ENCODE peak calls at places on chromosome 18, in four cellular contexts. T, P, C and V are unnamed samples. For H3K36me3, the result is how much of the 10 kb centered on the place peaks cover.

GRCh38 chr18:63098014-63098981 is 221.3 kb downstream of the BCL2 start:
- DNase-seq in T (no peak), P (no peak), C (no peak), V (no peak)

GRCh38 chr18:47809420-47809819 is 121.0 kb downstream of the SMAD2 start:
- DNase-seq in T (no peak), P (no peak), C (no peak), V (no peak)

GRCh38 chr18:49976810-49977209 is 163.5 kb upstream of the ACAA2 start:
- DNase-seq in T (no peak), P (no peak), C (no peak), V (no peak)

GRCh38 chr18:70536370-70537062 is 247.7 kb downstream of the SOCS6 start:
- DNase-seq in T (no peak), P (no peak), C (no peak), V (no peak)

GRCh38 chr18:80227472-80227871 is 19.8 kb downstream of the PARD6G start:
- DNase-seq in T (no peak), P (no peak), C (no peak), V (no peak)

GRCh38 chr18:50509012-50509411 is 50.9 kb upstream of the MAPK4 start:
- DNase-seq in T (no peak), P (no peak), C (no peak), V (no peak)

GRCh38 chr18:27752944-27753343 is 424.0 kb downstream of the CDH2 start:
- DNase-seq in T (no peak), P (no peak), C (no peak), V (no peak)

GRCh38 chr18:51433881-51434280 is 236.4 kb upstream of the MEX3C start:
- DNase-seq in T (no peak), P (no peak), C (no peak), V (no peak)

GRCh38 chr18:79640875-79641274 is 38.7 kb upstream of the CTDP1 start:
- DNase-seq in T (no peak), P (no peak), C (no peak), V (no peak)

GRCh38 chr18:78754311-78755043 is 225.1 kb upstream of the SALL3 start:
- DNase-seq in T (no peak), P (no peak), C (no peak), V (no peak)

GRCh38 chr18:80168982-80169381 is 59.9 kb downstream of the ADNP2 start:
- DNase-seq in T (no peak), P (no peak), C (no peak), V (peak)

GRCh38 chr18:74492259-74492658 is 3.9 kb upstream of the CNDP2 start:
- DNase-seq in T (no peak), P (no peak), C (no peak), V (no peak)

GRCh38 chr18:43271593-43272432 is 5.5 kb downstream of the SYT4 start:
- DNase-seq in T (peak), P (peak), C (no peak), V (peak)

GRCh38 chr18:6629635-6630140 is 99.8 kb upstream of the ARHGAP28 start:
- DNase-seq in T (no peak), P (no peak), C (no peak), V (no peak)

GRCh38 chr18:45250479-45250878 is 364.8 kb upstream of the SLC14A2 start:
- DNase-seq in T (no peak), P (no peak), C (no peak), V (no peak)

GRCh38 chr18:7338846-7339245 is 108.0 kb downstream of the LRRC30 start:
- DNase-seq in T (no peak), P (no peak), C (no peak), V (no peak)

GRCh38 chr18:9933865-9934264 is 20.0 kb downstream of the VAPA start:
- DNase-seq in T (no peak), P (no peak), C (no peak), V (no peak)
- H3K36me3 ChIP-seq in T (under half), P (under half), C (under half), V (under half)

GRCh38 chr18:48949606-48950535 is 894 bp downstream of the SMAD7 start:
- DNase-seq in T (no peak), P (no peak), C (peak), V (peak)

GRCh38 chr18:48949051-48949605 is 1.6 kb downstream of the SMAD7 start:
- DNase-seq in T (peak), P (no peak), C (peak), V (peak)

GRCh38 chr18:48947583-48947982 is 3.2 kb downstream of the SMAD7 start:
- DNase-seq in T (no peak), P (no peak), C (peak), V (no peak)

GRCh38 chr18:48947102-48947501 is 3.7 kb downstream of the SMAD7 start:
- DNase-seq in T (no peak), P (no peak), C (no peak), V (no peak)

DNA sequence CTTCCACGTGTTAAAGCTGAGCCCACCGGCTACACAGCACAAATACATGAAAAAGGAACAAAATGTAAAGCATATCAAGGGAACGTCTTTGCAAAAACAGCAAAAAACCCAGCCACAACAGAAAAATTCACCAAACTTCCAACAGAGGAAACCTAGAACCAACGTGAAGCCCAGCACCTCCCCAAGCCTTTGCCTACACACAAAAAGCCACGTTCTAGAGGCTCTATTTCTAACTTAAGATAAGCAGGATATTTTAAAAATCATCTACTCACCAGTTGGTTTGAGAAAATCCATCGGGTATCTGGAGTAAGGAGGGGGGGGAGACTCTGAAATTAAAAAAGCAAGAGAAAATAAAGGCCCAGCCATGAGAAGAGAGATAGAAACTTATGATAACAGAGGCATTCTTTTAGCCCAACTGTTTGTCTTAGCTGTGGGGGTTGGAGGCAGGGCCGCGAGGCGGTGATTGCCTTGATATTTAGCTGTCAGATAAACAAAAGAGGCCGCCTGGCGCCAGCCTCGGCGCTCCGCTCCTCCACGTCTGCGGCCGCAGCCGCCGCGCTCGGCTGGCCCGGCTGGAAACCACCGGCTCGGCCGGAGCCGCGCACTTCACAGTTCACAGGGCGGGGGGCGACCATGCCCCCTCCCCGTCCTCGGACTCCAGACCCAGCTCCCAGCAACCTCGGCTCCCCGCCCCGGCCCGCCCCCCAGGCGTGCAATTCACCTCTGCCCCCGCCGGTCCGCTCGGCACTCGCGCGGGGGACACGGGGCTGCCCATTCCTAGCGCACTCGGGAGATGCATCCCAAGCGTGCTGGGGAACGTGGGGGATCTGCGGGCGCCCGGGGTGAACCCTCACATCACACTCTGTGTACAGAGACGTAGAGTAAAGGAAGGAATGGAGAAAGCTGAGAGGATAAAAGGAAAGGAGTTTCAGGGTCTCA is 2.4 kb downstream of the SMAD7 start:
- DNase-seq in T (peak), P (peak), C (peak), V (peak)
- TF ChIP-seq POLR2A in T (no peak), P (peak), C (no peak), V (peak)

GRCh38 chr18:76410033-76410432 is 85.0 kb downstream of the ZNF516 start:
- DNase-seq in T (no peak), P (no peak), C (no peak), V (no peak)

GRCh38 chr18:76405761-76406356 is 89.2 kb downstream of the ZNF516 start:
- DNase-seq in T (peak), P (peak), C (peak), V (no peak)

GRCh38 chr18:76406791-76407190 is 88.3 kb downstream of the ZNF516 start:
- DNase-seq in T (no peak), P (no peak), C (no peak), V (peak)

GRCh38 chr18:76408480-76409067 is 86.5 kb downstream of the ZNF516 start:
- DNase-seq in T (no peak), P (no peak), C (no peak), V (no peak)

GRCh38 chr18:76407681-76408080 is 87.4 kb downstream of the ZNF516 start:
- DNase-seq in T (no peak), P (no peak), C (no peak), V (no peak)
- H3K36me3 ChIP-seq in T (under half), P (under half), C (under half), V (under half)

DNA sequence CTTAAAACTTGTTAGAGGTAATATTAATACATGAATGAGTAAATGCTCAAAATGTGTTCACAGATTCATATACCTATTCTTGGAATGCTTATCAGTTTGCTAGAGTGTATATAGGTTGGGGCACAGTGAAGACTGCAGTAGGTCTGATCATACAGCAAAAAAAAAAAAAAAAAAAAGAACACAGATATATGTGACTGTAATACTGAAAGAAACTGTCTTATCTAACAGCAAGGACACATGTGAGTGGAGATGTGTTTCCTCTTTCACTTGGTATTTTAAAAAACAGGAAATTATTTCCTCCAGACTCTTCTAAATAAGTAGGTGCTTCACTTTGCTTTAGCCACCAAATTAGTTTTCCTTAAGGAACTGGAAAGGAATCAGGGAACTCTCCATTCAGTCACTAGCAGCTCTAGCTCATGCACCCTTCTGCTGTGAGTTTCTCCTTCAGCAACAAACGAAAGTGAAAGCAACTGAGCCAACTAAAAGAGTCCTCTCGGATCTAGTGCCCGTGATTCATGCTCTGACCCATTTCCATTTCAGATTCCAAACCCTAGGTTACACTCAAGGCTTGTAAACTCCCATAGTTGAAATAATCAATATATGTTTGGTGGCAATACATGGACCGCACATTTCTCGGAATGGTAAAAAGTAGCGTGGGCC is 98.5 kb downstream of the DSEL start:
- DNase-seq in T (peak), P (peak), C (no peak), V (no peak)
- TF ChIP-seq POLR2A in T (no peak), P (no peak), C (no peak), V (no peak)

DNA sequence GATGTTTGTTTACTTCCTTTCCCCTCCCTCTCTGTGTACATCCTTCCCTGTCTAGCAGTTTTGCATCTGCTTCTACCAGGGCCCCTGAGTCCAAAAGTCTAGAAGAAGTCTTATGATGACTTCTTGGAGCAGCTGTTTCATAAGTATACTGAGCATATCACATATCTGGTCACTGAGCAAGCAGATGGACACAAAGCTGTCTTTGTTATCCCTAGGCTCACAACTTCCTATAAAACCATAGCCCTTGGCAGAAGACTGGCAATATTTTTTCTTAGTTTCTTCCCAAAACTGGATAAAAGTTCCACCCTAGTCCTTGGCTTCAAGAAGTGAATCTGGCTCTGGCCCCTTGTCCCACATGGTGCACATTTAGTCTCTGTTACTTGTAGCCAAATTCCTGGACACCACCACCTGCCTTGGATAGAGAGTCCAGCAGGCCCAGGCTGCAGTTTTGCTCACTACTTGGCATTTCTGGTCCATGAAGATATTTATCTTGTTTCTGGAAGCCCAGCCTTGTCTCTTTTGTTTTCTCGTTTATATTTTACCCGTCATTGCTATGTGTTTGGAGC is 22.5 kb downstream of the THOC1 start:
- DNase-seq in T (no peak), P (no peak), C (no peak), V (no peak)
- H3K36me3 ChIP-seq in T (under half), P (half or more), C (under half), V (half or more)

DNA sequence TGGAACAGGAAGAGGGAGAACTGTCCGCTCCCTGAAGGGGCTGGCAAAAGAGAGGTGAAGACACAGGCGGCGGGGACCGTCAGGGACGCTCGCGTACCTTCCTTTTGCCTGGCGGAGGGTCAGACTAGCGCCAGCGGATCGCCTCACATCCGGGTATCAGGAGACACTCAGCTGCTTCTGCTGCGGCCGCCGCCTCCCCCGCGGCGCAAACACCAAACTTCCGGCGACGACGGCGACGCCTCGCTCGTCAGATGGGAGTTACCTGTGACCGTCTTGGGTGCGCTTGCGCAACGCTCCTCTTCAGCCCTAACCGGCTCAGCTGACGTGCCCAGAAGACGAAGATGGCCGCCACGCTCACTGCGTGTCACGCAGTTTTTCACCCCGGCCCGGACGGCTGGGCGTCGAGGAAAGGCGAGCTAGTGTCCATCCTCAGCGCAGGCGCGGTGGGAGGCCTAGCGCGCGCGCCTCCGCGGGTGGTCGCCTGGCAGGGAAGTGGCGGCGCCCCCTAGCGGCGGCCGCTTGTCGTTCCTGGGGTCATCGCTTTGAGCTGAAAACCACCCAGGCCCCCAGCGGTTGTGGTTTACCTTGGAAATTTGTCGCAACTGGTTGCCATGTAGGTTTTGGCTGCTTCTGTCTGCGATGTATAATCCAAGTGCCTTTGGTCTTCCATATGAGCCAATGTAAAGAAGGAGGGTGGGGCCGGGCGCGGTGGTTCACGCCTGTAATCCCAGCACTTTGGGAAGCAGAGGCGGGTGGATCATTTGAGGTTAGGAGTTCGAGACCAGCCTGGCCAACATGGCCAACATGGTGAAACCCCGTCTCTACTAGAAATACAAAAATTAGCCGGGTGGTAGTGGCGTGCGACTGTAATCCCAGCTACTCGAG is at the start of gene ESCO1:
- DNase-seq in T (peak), P (peak), C (peak), V (peak)
- TF ChIP-seq POLR2A in T (peak), P (peak), C (peak), V (peak)

GRCh38 chr18:677951-678363 is 20.5 kb downstream of the TYMS start:
- DNase-seq in T (no peak), P (no peak), C (no peak), V (no peak)

GRCh38 chr18:675307-675706 is 17.9 kb downstream of the TYMS start:
- DNase-seq in T (no peak), P (no peak), C (no peak), V (no peak)

GRCh38 chr18:673769-674168 is 16.3 kb downstream of the TYMS start:
- DNase-seq in T (no peak), P (no peak), C (no peak), V (no peak)

GRCh38 chr18:676747-677544 is 19.5 kb downstream of the TYMS start:
- DNase-seq in T (no peak), P (no peak), C (no peak), V (no peak)

GRCh38 chr18:676069-676468 is 18.6 kb downstream of the TYMS start:
- DNase-seq in T (no peak), P (no peak), C (no peak), V (no peak)
- H3K36me3 ChIP-seq in T (under half), P (half or more), C (under half), V (under half)